ENCODE peak calls at places on chromosomes 1 and 21, in five cellular contexts. X, O, D, P and M are unnamed samples.

GRCh38 chr1:39615086-39615662 is 24.3 kb downstream of the HEYL start:
- DNase-seq in D (no peak), O (no peak), X (no peak), P (no peak), M (no peak)

GRCh38 chr1:8047686-8048522 is 21.8 kb upstream of the ERRFI1 start:
- DNase-seq in D (no peak), X (peak; percentile 94), P (peak; percentile 84), O (no peak), M (no peak)

GRCh38 chr1:150262388-150263320 is 5.1 kb downstream of the CA14 start:
- DNase-seq in D (no peak), X (no peak), O (no peak), P (no peak), M (no peak)

GRCh38 chr1:158830904-158831507 is at the start of gene MNDA:
- DNase-seq in O (no peak), D (no peak), X (no peak), P (no peak), M (no peak)

GRCh38 chr1:214573386-214574358 is 22.3 kb upstream of the PTPN14 start:
- DNase-seq in D (no peak), O (no peak), P (peak; percentile 54), X (no peak), M (no peak)

GRCh38 chr1:15337656-15338402 is 71.9 kb upstream of the EFHD2 start:
- DNase-seq in D (peak; percentile 38), P (peak; percentile 62), X (peak; percentile 76), O (no peak), M (no peak)

GRCh38 chr1:8682573-8682972 is 134.9 kb downstream of the RERE start:
- DNase-seq in P (no peak), O (no peak), D (no peak), X (no peak), M (no peak)

GRCh38 chr1:205262706-205263105 is 35.0 kb downstream of the TMCC2 start:
- DNase-seq in P (peak; percentile 52), O (no peak), D (no peak), X (no peak), M (no peak)

GRCh38 chr1:149963358-149963757 is 26.7 kb upstream of the MTMR11 start:
- DNase-seq in D (no peak), O (no peak), P (no peak), X (no peak), M (no peak)

GRCh38 chr21:45844181-45844580 is 137.4 kb upstream of the COL6A1 start:
- DNase-seq in P (no peak), X (no peak), D (no peak), O (no peak), M (no peak)

GRCh38 chr1:170910273-170910672 is 25.1 kb upstream of the MROH9 start:
- DNase-seq in P (peak; percentile 66), X (peak; percentile 73), D (no peak), O (no peak), M (no peak)

GRCh38 chr21:30348506-30348905 is at the start of gene KRTAP23-1:
- DNase-seq in D (no peak), O (no peak), P (no peak), X (no peak), M (no peak)

GRCh38 chr1:35573198-35573775 is at the start of gene TFAP2E:
- DNase-seq in D (no peak), X (no peak), P (no peak), O (peak; percentile 73), M (peak; percentile 31)

GRCh38 chr21:27703806-27704205 is 736.9 kb upstream of the ADAMTS5 start:
- DNase-seq in X (peak; percentile 74), P (no peak), O (no peak), D (no peak), M (no peak)

GRCh38 chr21:27704567-27705166 is 737.8 kb upstream of the ADAMTS5 start:
- DNase-seq in X (no peak), D (no peak), P (no peak), O (no peak), M (no peak)

GRCh38 chr21:27695246-27695645 is 728.4 kb upstream of the ADAMTS5 start:
- DNase-seq in P (no peak), O (no peak), X (no peak), D (no peak), M (no peak)

DNA sequence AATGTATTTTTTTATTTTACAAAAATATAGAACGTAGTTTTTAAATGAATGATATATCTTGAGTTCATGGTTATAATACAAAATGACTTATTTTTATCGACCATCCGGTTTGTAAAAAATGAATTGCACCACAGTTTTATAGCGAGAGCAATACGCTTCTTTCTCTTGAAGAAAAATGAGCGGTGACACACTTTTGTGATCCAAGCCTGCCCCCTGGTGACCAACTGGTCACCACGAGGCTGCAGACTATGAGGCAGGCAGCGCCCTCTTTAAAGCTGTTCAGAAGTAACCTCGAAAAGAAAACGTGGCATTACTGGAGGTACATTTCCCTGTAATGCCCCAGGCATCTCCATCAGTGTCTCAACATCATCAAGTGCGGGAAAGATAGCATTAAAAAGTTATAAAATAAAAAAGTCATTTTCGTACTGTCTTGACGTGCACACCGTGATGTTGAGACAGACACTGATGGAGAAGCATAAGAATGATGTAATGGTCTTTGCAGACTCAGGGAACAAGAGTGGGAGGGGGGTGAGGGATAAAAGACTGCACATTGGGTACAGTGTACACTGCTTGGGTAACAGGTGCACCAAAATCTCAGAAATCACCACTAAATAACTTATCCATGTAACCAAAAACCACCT is 734.2 kb upstream of the ADAMTS5 start:
- DNase-seq in X (peak; percentile 93), P (peak; percentile 92), O (peak; percentile 87), D (peak; percentile 17), M (peak; percentile 80)
- TF ChIP-seq CTCF in X (peak; percentile 73), P (peak; percentile 95), O (peak; percentile 97), D (peak; percentile 81), M (peak; percentile 75)

GRCh38 chr1:79852004-79852403 is 845.5 kb upstream of the ADGRL4 start:
- DNase-seq in D (no peak), O (peak; percentile 18), P (no peak), X (no peak), M (no peak)
- TF ChIP-seq CTCF in D (no peak), O (peak; percentile 55), P (peak; percentile 42), X (no peak), M (no peak)

GRCh38 chr1:228457017-228457395 is 30.2 kb upstream of the RNF187 start:
- DNase-seq in O (no peak), D (no peak), X (no peak), P (no peak), M (no peak)

GRCh38 chr1:228457396-228458176 is 29.6 kb upstream of the RNF187 start:
- DNase-seq in X (peak; percentile 100), O (peak; percentile 98), D (peak; percentile 62), P (peak; percentile 99), M (peak; percentile 94)

GRCh38 chr1:228454238-228454637 is 32.9 kb upstream of the RNF187 start:
- DNase-seq in D (no peak), O (no peak), X (no peak), P (no peak), M (no peak)

GRCh38 chr1:228456252-228457016 is 30.7 kb upstream of the RNF187 start:
- DNase-seq in X (no peak), P (no peak), O (no peak), D (no peak), M (no peak)

DNA sequence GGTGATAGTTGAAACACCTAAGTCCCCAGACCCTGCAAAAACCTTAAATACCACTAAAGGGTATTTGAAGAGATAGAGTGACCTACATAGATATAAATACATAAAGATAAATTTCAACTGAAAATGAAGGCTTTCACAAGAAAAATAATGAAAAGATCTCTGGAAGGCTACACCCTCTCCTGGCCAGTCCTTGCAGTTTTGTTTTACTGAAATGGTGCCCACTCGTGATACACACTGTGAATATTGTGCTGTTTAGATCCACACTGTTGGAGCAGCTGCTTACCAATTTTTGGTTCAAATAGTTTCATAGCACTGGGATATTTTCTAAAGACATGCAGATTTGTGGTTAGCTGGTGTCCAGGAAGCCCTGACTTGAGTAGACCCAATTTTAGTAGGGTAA is 31.5 kb upstream of the RNF187 start:
- DNase-seq in X (peak; percentile 50), P (peak; percentile 59), O (no peak), D (no peak), M (no peak)
- TF ChIP-seq CTCF in X (peak; percentile 54), P (peak; percentile 65), O (peak; percentile 20), D (no peak), M (no peak)

GRCh38 chr1:52034050-52034384 is 407 bp upstream of the KTI12 start:
- DNase-seq in O (no peak), P (no peak), X (no peak), D (no peak), M (no peak)

GRCh38 chr1:52041551-52042185 is 8.1 kb upstream of the KTI12 start:
- DNase-seq in P (peak; percentile 11), O (no peak), D (no peak), X (no peak), M (no peak)

GRCh38 chr1:52037909-52038308 is 4.3 kb upstream of the KTI12 start:
- DNase-seq in D (no peak), O (no peak), X (no peak), P (no peak), M (no peak)

GRCh38 chr1:52033190-52034049 is at the start of gene KTI12:
- DNase-seq in X (peak; percentile 93), P (peak; percentile 94), O (peak; percentile 89), D (peak; percentile 54), M (peak; percentile 93)

DNA sequence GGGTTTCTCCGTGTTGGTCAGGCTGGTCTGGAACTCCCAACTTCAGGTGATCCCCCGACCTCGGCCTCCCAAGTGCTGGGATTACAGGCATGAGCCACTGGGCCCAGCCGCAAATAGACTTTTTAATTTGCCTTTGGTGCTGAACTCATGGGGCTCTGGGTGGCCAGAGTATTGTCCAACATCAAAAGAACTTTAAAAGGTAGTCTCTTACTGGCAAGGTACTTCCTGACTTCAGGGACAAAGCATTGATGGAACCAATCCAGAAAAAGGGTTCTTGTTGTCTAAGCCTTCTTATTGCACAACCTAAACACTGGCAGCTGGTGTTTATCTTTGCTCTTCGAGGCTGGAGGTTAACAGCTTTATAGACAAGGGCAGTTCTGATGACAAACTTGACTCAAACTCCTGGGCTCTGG is 3.8 kb upstream of the KTI12 start:
- DNase-seq in O (no peak), X (peak; percentile 14), D (no peak), P (peak; percentile 63), M (no peak)
- TF ChIP-seq CTCF in O (no peak), X (no peak), D (no peak), P (no peak), M (no peak)

GRCh38 chr1:72037745-72038343 is 244.5 kb downstream of the NEGR1 start:
- DNase-seq in O (peak; percentile 71), D (no peak), P (peak; percentile 43), X (peak; percentile 72), M (peak; percentile 44)
- TF ChIP-seq CTCF in O (peak; percentile 77), D (peak; percentile 34), P (peak; percentile 58), X (peak; percentile 63), M (peak; percentile 53)